ENCODE peak calls at places on chromosomes 4 and X, in ten cellular contexts. Z is ovary, C is uterus, W is adrenal gland, Q is Peyer's patch, T is thyroid gland, M is breast epithelium, S is transverse colon, I is K562, O is heart left ventricle. G is an unnamed sample.
A peak's percentile ranks its signal among the peaks of the same experiment; 100 is the strongest.

GRCh38 chr4:41176357-41176756 is 38.0 kb downstream of the APBB2 start:
- DNase-seq in T (no peak), I (no peak), M (no peak), Z (no peak), O (no peak), C (no peak), S (no peak), Q (no peak), W (no peak), G (no peak)

GRCh38 chr4:38422850-38423249 is 241.1 kb upstream of the KLF3 start:
- DNase-seq in Q (no peak), S (no peak), T (no peak), O (no peak), W (no peak), I (no peak), C (no peak), M (no peak), Z (no peak), G (no peak)

GRCh38 chr4:128600410-128600809 is 209.1 kb upstream of the JADE1 start:
- DNase-seq in C (peak; percentile 38), M (no peak), W (peak; percentile 31), O (no peak), I (no peak), T (peak; percentile 57), Z (peak; percentile 52), Q (no peak), S (no peak), G (peak; percentile 25)

GRCh38 chr4:74189331-74190043 is 31.6 kb downstream of the MTHFD2L start:
- DNase-seq in Z (no peak), Q (no peak), M (no peak), C (no peak), I (peak; percentile 70), S (no peak), O (no peak), W (no peak), T (no peak), G (no peak)

GRCh38 chr4:139809207-139810157 is 143.9 kb downstream of the MGST2 start:
- DNase-seq in I (no peak), C (no peak), S (no peak), T (no peak), W (no peak), Q (no peak), Z (no peak), O (no peak), M (no peak), G (no peak)

GRCh38 chrX:16160729-16161128 is 6.6 kb upstream of the MAGEB17 start:
- DNase-seq in T (no peak), W (no peak), Q (no peak), I (no peak), Z (no peak), C (no peak), S (no peak), O (no peak), M (no peak), G (no peak)

GRCh38 chr4:14539246-14539645 is 463.0 kb upstream of the CPEB2 start:
- DNase-seq in I (no peak), W (no peak), S (no peak), Z (no peak), M (no peak), T (no peak), O (no peak), C (no peak), Q (no peak), G (no peak)

GRCh38 chr4:173288296-173288695 is 45.9 kb downstream of the HMGB2 start:
- DNase-seq in C (peak; percentile 77), M (no peak), S (peak; percentile 70), W (peak; percentile 82), O (no peak), Z (no peak), Q (peak; percentile 77), I (peak; percentile 86), T (peak; percentile 30), G (peak; percentile 41)

GRCh38 chr4:106048250-106048931 is 153.1 kb downstream of the NPNT start:
- DNase-seq in S (no peak), O (no peak), C (no peak), I (no peak), Z (no peak), M (no peak), W (no peak), Q (no peak), T (no peak), G (no peak)

GRCh38 chr4:48343531-48343930 is 2.2 kb downstream of the SLAIN2 start:
- DNase-seq in W (no peak), S (no peak), Z (no peak), Q (no peak), I (peak; percentile 43), O (no peak), C (no peak), T (no peak), M (no peak), G (no peak)

GRCh38 chrX:44915361-44915868 is 42.4 kb downstream of the KDM6A start:
- DNase-seq in O (no peak), C (no peak), Q (no peak), W (no peak), M (no peak), I (peak; percentile 77), Z (no peak), S (no peak), T (no peak), G (no peak)
- H3K4me3 ChIP-seq in O (no peak overlapping the region), C (no peak overlapping the region), Q (no peak overlapping the region), W (no peak overlapping the region), M (no peak overlapping the region), I (no peak overlapping the region), Z (no peak overlapping the region), S (no peak overlapping the region), T (no peak overlapping the region), G (no peak overlapping the region)

GRCh38 chr4:8198206-8198905 is 734 bp upstream of the SH3TC1 start:
- DNase-seq in O (no peak), Z (no peak), Q (peak; percentile 38), I (no peak), T (peak; percentile 42), S (peak; percentile 62), C (no peak), W (peak; percentile 53), M (no peak), G (no peak)

GRCh38 chr4:8197521-8197920 is 1.6 kb upstream of the SH3TC1 start:
- DNase-seq in C (no peak), W (no peak), I (no peak), S (no peak), Q (no peak), Z (no peak), M (no peak), O (peak; percentile 57), T (no peak), G (no peak)

GRCh38 chr4:8200302-8200975 is 1.3 kb downstream of the SH3TC1 start:
- DNase-seq in W (peak; percentile 60), M (no peak), Z (no peak), C (no peak), S (peak; percentile 50), I (peak; percentile 47), Q (peak; percentile 67), O (peak; percentile 86), T (peak; percentile 47), G (no peak)

GRCh38 chr4:8199594-8200301 is 658 bp downstream of the SH3TC1 start:
- DNase-seq in T (peak; percentile 84), I (no peak), C (no peak), O (no peak), W (no peak), Q (no peak), Z (no peak), M (no peak), S (peak; percentile 42), G (no peak)

DNA sequence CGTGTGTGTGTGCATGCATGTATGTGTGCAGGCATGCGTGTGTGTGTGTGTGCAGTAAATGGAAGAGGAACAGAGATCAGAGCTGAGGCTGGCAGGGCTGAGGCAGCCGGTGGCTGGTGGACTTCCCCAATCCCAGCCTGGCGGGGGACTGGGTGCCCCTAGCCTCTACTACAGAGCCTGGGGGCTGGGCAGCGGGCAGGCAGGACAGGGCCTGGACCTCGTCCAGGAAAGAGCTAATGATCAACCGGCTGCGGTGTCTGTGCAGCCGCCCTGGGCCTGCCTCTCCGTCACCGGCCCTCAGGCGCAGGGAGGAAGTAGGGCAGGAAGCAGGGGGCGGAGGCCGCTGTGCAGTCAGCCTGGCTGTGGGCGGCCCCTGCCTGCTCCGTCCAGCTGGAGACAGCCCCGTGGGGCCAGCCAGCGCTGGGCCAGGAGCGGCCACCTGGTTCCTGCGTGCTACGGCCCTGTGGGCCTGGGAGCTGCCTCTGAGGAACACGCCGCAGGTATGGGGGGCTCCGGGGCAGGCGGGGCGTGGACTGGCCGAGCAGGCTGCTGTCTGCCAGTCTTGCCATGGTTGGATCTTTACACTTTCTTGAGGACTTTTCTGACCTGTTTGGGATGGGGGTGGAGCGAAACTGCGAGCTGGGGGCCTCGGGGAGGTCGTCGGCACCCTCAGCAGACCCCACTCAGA is at the start of gene SH3TC1:
- DNase-seq in T (peak; percentile 95), Q (peak; percentile 86), Z (peak; percentile 83), M (peak; percentile 69), W (peak; percentile 85), S (peak; percentile 92), O (peak; percentile 93), C (peak; percentile 66), I (peak; percentile 64), G (peak; percentile 71)
- TF ChIP-seq POLR2A in T (no peak), Q (peak; percentile 41), Z (no peak), M (no peak), W (peak; percentile 79), S (peak; percentile 81), O (peak; percentile 67), C (no peak), I (no peak), G (peak; percentile 61)

DNA sequence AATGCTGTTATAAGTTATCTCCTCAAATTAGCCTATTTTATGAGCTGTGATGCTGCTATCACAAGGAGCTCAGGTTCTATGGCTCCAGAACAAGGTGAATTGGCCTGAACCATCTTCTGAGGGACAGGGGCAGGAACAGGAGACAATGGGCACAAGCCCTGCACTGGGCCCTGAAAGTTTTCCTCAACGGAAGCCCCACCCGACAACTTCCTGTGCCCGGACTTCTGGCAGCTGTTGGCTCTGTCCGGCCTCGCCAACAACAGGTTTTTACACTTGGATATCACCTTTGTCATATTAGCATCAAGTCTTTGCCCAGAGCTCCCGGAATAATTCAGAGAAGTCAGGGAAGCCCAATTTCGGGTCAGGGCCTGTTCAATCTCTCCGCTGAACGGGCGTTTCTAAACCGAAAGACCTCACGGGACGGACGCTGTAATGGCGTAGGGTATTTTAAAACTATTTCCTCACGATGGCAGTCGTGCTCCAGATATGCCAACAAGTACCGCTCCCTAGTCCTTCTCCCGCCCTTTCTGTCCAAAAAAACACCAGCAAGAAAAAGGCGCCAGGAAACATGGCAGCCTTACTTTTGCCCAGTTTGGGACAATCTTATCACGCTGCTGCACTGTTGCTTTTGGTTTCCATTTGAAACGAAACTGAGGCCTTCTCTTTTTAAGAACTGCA is 201.0 kb upstream of the STK26 start:
- DNase-seq in C (peak; percentile 80), S (peak; percentile 84), W (peak; percentile 88), T (no peak), O (no peak), M (no peak), I (no peak), Z (peak; percentile 76), Q (peak; percentile 80), G (no peak)
- H3K4me3 ChIP-seq in C (peak overlapping the region; percentile 33), S (no peak overlapping the region), W (no peak overlapping the region), T (peak overlapping the region; percentile 26), O (peak overlapping the region; percentile 34), M (peak overlapping the region; percentile 60), I (no peak overlapping the region), Z (peak overlapping the region; percentile 33), Q (no peak overlapping the region), G (no peak overlapping the region)

DNA sequence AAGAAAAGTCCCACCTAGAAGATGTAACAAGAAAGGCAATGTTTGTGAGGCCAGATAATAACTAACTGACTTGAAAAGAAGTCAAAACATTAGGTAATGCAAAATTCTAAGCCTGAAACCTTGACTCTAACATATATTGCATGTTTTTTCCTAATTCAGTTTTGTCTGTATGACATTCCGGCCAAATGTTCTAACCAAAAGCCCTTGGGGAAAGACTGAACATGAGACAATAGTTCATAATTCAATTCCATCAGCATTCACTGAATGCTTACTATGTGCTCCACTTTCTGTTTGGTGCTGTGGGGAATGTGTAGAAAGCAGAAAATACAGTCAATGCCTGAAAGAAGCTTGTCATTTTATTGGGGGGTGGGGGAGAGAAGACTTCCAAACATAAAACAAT is 84.8 kb upstream of the PLAC1 start:
- DNase-seq in Q (no peak), I (no peak), M (no peak), O (no peak), W (no peak), C (no peak), S (no peak), T (no peak), Z (no peak), G (no peak)
- TF ChIP-seq POLR2A in Q (no peak), I (no peak), M (no peak), O (no peak), W (no peak), C (no peak), S (no peak), T (no peak), Z (no peak), G (no peak)

G was measured in tibial nerve.